ENCODE peak calls at places on chromosomes 13 and 19, in six cellular contexts. One of them, this sample, is unnamed.

GRCh38 chr19:47310819-47311218 is 1.2 kb downstream of the C5AR1 start:
- DNase-seq in cardiac muscle cell: no peak
- DNase-seq in upper lobe of right lung: peak
- DNase-seq in Panc1: no peak
- DNase-seq in H1: no peak
- DNase-seq in AG09309: no peak
- DNase-seq in this sample: peak

GRCh38 chr19:54282706-54283105 is 1.8 kb upstream of the LILRB2 start:
- DNase-seq in H1: no peak
- DNase-seq in cardiac muscle cell: no peak
- DNase-seq in AG09309: no peak
- DNase-seq in upper lobe of right lung: no peak
- DNase-seq in Panc1: no peak
- DNase-seq in this sample: no peak

GRCh38 chr13:100266026-100266425 is 177.1 kb downstream of the PCCA start:
- DNase-seq in AG09309: no peak
- DNase-seq in cardiac muscle cell: no peak
- DNase-seq in H1: no peak
- DNase-seq in upper lobe of right lung: no peak
- DNase-seq in Panc1: no peak
- DNase-seq in this sample: no peak

GRCh38 chr13:45861352-45861751 is 9.8 kb upstream of the SIAH3 start:
- DNase-seq in Panc1: no peak
- DNase-seq in AG09309: no peak
- DNase-seq in H1: no peak
- DNase-seq in cardiac muscle cell: no peak
- DNase-seq in upper lobe of right lung: no peak
- DNase-seq in this sample: no peak

GRCh38 chr19:50994129-50994528 is 7.3 kb downstream of the KLK8 start:
- DNase-seq in H1: no peak
- DNase-seq in upper lobe of right lung: no peak
- DNase-seq in Panc1: no peak
- DNase-seq in AG09309: no peak
- DNase-seq in cardiac muscle cell: no peak
- DNase-seq in this sample: no peak

GRCh38 chr19:55232284-55232597 is 3.7 kb upstream of the TMEM86B start:
- DNase-seq in H1: no peak
- DNase-seq in cardiac muscle cell: peak
- DNase-seq in AG09309: no peak
- DNase-seq in upper lobe of right lung: no peak
- DNase-seq in Panc1: no peak
- DNase-seq in this sample: no peak

GRCh38 chr19:44777715-44778347 is at the start of gene CBLC:
- DNase-seq in Panc1: no peak
- DNase-seq in H1: peak
- DNase-seq in AG09309: no peak
- DNase-seq in upper lobe of right lung: peak
- DNase-seq in cardiac muscle cell: peak
- DNase-seq in this sample: no peak

GRCh38 chr19:17075860-17076538 is 422 bp downstream of the MYO9B start:
- DNase-seq in AG09309: no peak
- DNase-seq in upper lobe of right lung: peak
- DNase-seq in H1: peak
- DNase-seq in cardiac muscle cell: peak
- DNase-seq in Panc1: no peak
- DNase-seq in this sample: no peak

GRCh38 chr13:20157387-20157786 is 3.5 kb downstream of the GJA3 start:
- DNase-seq in Panc1: no peak
- DNase-seq in AG09309: no peak
- DNase-seq in upper lobe of right lung: no peak
- DNase-seq in cardiac muscle cell: no peak
- DNase-seq in H1: no peak
- DNase-seq in this sample: no peak

GRCh38 chr19:16180611-16181010 is 4.6 kb upstream of the FAM32A start:
- DNase-seq in H1: no peak
- DNase-seq in cardiac muscle cell: no peak
- DNase-seq in AG09309: peak
- DNase-seq in Panc1: no peak
- DNase-seq in upper lobe of right lung: no peak
- DNase-seq in this sample: peak

GRCh38 chr19:39924952-39925351 is 9.5 kb downstream of the FCGBP start:
- DNase-seq in H1: no peak
- DNase-seq in cardiac muscle cell: no peak
- DNase-seq in Panc1: no peak
- DNase-seq in upper lobe of right lung: no peak
- DNase-seq in AG09309: no peak
- DNase-seq in this sample: no peak

GRCh38 chr13:105462098-105462497 is 1073.4 kb downstream of the EFNB2 start:
- DNase-seq in H1: no peak
- DNase-seq in upper lobe of right lung: no peak
- DNase-seq in cardiac muscle cell: no peak
- DNase-seq in Panc1: no peak
- DNase-seq in AG09309: no peak
- DNase-seq in this sample: no peak

GRCh38 chr13:47188802-47189201 is 291.9 kb upstream of the HTR2A start:
- DNase-seq in Panc1: no peak
- DNase-seq in AG09309: peak
- DNase-seq in upper lobe of right lung: no peak
- DNase-seq in H1: no peak
- DNase-seq in cardiac muscle cell: no peak
- DNase-seq in this sample: peak

GRCh38 chr19:8335343-8336071 is 7.6 kb downstream of the KANK3 start:
- DNase-seq in AG09309: no peak
- DNase-seq in cardiac muscle cell: peak
- DNase-seq in H1: peak
- DNase-seq in upper lobe of right lung: peak
- DNase-seq in Panc1: no peak
- DNase-seq in this sample: no peak
- TF ChIP-seq CTCF in AG09309: no peak
- TF ChIP-seq CTCF in cardiac muscle cell: no peak
- TF ChIP-seq CTCF in H1: peak
- TF ChIP-seq CTCF in upper lobe of right lung: peak
- TF ChIP-seq CTCF in Panc1: peak
- TF ChIP-seq CTCF in this sample: no peak

GRCh38 chr19:6916952-6917351 is 29.6 kb downstream of the ADGRE1 start:
- DNase-seq in upper lobe of right lung: no peak
- DNase-seq in cardiac muscle cell: no peak
- DNase-seq in H1: no peak
- DNase-seq in AG09309: no peak
- DNase-seq in Panc1: no peak
- DNase-seq in this sample: no peak
- H3K4me3 ChIP-seq in upper lobe of right lung: no peak
- H3K4me3 ChIP-seq in cardiac muscle cell: no peak
- H3K4me3 ChIP-seq in H1: no peak
- H3K4me3 ChIP-seq in AG09309: no peak
- H3K4me3 ChIP-seq in Panc1: no peak
- H3K4me3 ChIP-seq in this sample: no peak

GRCh38 chr19:18995804-18996241 is 37.5 kb downstream of the SUGP2 start:
- DNase-seq in cardiac muscle cell: peak
- DNase-seq in H1: peak
- DNase-seq in Panc1: no peak
- DNase-seq in upper lobe of right lung: peak
- DNase-seq in AG09309: peak
- DNase-seq in this sample: peak
- TF ChIP-seq CTCF in cardiac muscle cell: peak
- TF ChIP-seq CTCF in H1: peak
- TF ChIP-seq CTCF in Panc1: peak
- TF ChIP-seq CTCF in upper lobe of right lung: peak
- TF ChIP-seq CTCF in AG09309: peak
- TF ChIP-seq CTCF in this sample: peak

DNA sequence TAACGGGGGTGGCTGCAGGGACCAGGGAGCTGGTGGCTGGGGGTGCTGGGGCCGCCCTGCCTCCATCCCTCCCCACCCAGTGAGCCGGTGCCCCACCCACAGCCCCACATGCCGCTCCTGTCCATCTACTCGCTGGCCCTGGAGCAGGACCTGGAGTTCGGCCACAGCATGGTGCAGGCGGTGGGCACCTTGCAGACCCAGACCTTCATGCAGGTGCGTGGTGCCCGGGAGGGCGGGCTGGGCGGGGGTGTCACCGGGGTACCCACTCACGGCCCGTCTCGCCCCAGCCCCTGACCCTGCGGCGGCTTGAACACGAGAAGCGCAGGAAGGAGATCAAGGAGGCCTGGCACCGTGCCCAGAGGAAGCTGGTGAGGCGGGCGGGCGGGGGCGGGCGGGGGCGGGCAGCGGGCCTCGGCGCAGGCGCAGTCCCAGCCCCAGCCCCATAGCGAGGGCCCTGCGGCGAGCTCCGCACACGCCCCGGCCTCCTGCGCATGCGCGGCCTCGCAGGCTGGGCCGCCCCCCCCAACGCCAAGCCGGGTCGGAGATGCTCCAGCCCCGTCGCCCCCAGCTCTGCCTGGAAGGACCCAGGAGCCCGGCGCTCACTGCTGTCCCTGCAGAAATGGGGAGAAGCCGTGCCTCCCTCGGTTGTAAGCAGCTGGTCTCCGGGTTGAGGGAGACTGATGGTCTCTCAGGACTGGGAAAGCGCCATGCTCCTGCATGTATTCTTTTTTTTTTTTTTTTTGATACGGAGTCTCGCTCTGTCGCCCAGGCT is 7.7 kb downstream of the ARHGAP45 start:
- DNase-seq in H1: no peak
- DNase-seq in AG09309: no peak
- DNase-seq in upper lobe of right lung: peak
- DNase-seq in Panc1: no peak
- DNase-seq in cardiac muscle cell: no peak
- DNase-seq in this sample: no peak
- H3K4me3 ChIP-seq in H1: no peak
- H3K4me3 ChIP-seq in AG09309: no peak
- H3K4me3 ChIP-seq in upper lobe of right lung: peak
- H3K4me3 ChIP-seq in Panc1: peak
- H3K4me3 ChIP-seq in cardiac muscle cell: no peak
- H3K4me3 ChIP-seq in this sample: no peak

GRCh38 chr13:106506286-106506685 is 29.2 kb downstream of the EFNB2 start:
- DNase-seq in AG09309: no peak
- DNase-seq in Panc1: no peak
- DNase-seq in H1: no peak
- DNase-seq in cardiac muscle cell: no peak
- DNase-seq in upper lobe of right lung: no peak
- DNase-seq in this sample: no peak

GRCh38 chr13:106500450-106500849 is 35.0 kb downstream of the EFNB2 start:
- DNase-seq in cardiac muscle cell: no peak
- DNase-seq in AG09309: no peak
- DNase-seq in H1: no peak
- DNase-seq in upper lobe of right lung: no peak
- DNase-seq in Panc1: no peak
- DNase-seq in this sample: no peak

GRCh38 chr13:106503272-106503671 is 32.2 kb downstream of the EFNB2 start:
- DNase-seq in cardiac muscle cell: no peak
- DNase-seq in Panc1: no peak
- DNase-seq in AG09309: no peak
- DNase-seq in H1: no peak
- DNase-seq in upper lobe of right lung: no peak
- DNase-seq in this sample: no peak

GRCh38 chr13:106505295-106505694 is 30.2 kb downstream of the EFNB2 start:
- DNase-seq in H1: no peak
- DNase-seq in cardiac muscle cell: no peak
- DNase-seq in Panc1: no peak
- DNase-seq in AG09309: no peak
- DNase-seq in upper lobe of right lung: no peak
- DNase-seq in this sample: no peak

DNA sequence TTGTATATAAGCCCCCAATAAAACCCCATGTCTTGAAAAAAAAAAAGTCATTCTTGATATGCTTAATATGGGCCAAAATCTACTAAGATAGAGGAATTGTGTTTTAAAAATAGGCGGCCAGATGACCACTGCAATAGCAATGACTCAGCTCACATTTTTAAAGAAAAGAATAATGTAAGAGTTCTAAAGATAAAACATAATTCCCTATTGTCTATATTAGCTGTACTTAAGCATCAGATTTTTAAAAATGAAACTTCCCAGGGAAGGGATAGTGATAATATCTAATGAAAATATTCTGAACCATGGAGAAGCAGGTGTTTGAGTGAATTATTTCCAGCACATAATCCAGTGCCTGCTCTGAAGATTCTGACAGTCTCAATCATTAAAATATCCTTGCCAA is 31.7 kb downstream of the EFNB2 start:
- DNase-seq in upper lobe of right lung: no peak
- DNase-seq in AG09309: no peak
- DNase-seq in Panc1: no peak
- DNase-seq in cardiac muscle cell: no peak
- DNase-seq in H1: no peak
- DNase-seq in this sample: no peak
- TF ChIP-seq CTCF in upper lobe of right lung: no peak
- TF ChIP-seq CTCF in AG09309: no peak
- TF ChIP-seq CTCF in Panc1: no peak
- TF ChIP-seq CTCF in cardiac muscle cell: no peak
- TF ChIP-seq CTCF in H1: no peak
- TF ChIP-seq CTCF in this sample: no peak

GRCh38 chr19:33577947-33578346 is 43.8 kb upstream of the CHST8 start:
- DNase-seq in AG09309: no peak
- DNase-seq in cardiac muscle cell: no peak
- DNase-seq in Panc1: no peak
- DNase-seq in H1: no peak
- DNase-seq in upper lobe of right lung: no peak
- DNase-seq in this sample: no peak

GRCh38 chr19:33580026-33580644 is 41.6 kb upstream of the CHST8 start:
- DNase-seq in Panc1: no peak
- DNase-seq in H1: no peak
- DNase-seq in upper lobe of right lung: no peak
- DNase-seq in AG09309: no peak
- DNase-seq in cardiac muscle cell: no peak
- DNase-seq in this sample: no peak

GRCh38 chr19:33574824-33575223 is 46.9 kb upstream of the CHST8 start:
- DNase-seq in Panc1: no peak
- DNase-seq in H1: no peak
- DNase-seq in AG09309: no peak
- DNase-seq in cardiac muscle cell: no peak
- DNase-seq in upper lobe of right lung: no peak
- DNase-seq in this sample: no peak

GRCh38 chr19:33578697-33579096 is 43.1 kb upstream of the CHST8 start:
- DNase-seq in upper lobe of right lung: no peak
- DNase-seq in cardiac muscle cell: no peak
- DNase-seq in AG09309: no peak
- DNase-seq in Panc1: no peak
- DNase-seq in H1: no peak
- DNase-seq in this sample: no peak

DNA sequence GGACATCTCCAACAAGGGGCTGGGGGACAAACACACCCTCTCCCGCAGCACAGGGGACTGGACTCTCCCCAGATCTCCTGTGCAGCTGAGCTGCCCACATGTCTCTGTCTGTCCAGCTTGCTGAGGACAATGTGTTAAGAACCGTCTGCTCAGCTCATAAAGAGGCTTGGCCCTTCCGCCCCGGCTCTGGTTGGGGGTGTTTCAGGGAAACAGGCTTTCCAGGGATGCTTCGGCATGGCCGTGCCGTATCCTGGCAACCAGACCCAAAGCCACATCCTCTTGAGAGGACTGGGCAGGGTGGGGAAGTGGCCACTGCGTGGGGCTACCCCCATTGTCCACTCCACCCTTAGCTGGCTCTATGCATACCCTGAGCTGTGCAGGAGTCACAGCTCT is 41.1 kb upstream of the CHST8 start:
- DNase-seq in cardiac muscle cell: no peak
- DNase-seq in upper lobe of right lung: no peak
- DNase-seq in H1: no peak
- DNase-seq in AG09309: no peak
- DNase-seq in Panc1: no peak
- DNase-seq in this sample: no peak
- H3K4me3 ChIP-seq in cardiac muscle cell: no peak
- H3K4me3 ChIP-seq in upper lobe of right lung: no peak
- H3K4me3 ChIP-seq in H1: no peak
- H3K4me3 ChIP-seq in AG09309: no peak
- H3K4me3 ChIP-seq in Panc1: no peak
- H3K4me3 ChIP-seq in this sample: no peak

This sample was measured in foreskin fibroblast.